ENCODE peak calls at places on chromosomes 3 and 15, in four cellular contexts. Q is H1, I is mesendoderm, W is IMR-90. M is an unnamed sample.

GRCh38 chr3:171807806-171808205 is 2.5 kb downstream of the PLD1 start:
- DNase-seq in W (no peak), I (no peak), Q (no peak), M (no peak)

GRCh38 chr3:149371001-149371722 is 6.3 kb downstream of the TM4SF1 start:
- DNase-seq in I (no peak), W (peak), Q (no peak), M (no peak)

GRCh38 chr3:174308761-174309160 is 550.4 kb upstream of the NAALADL2 start:
- DNase-seq in Q (no peak), W (no peak), I (no peak), M (no peak)

GRCh38 chr15:40937762-40938529 is 8.8 kb downstream of the DLL4 start:
- DNase-seq in W (no peak), I (no peak), Q (no peak), M (peak)

GRCh38 chr3:127411083-127411727 is 123.4 kb upstream of the PRR20G start:
- DNase-seq in Q (peak), W (no peak), I (peak), M (peak)

GRCh38 chr3:131669590-131669989 is 166.8 kb upstream of the MRPL3 start:
- DNase-seq in I (no peak), W (no peak), Q (no peak), M (no peak)

GRCh38 chr3:128319107-128319506 is 147.6 kb downstream of the DNAJB8 start:
- DNase-seq in W (no peak), I (no peak), Q (no peak), M (no peak)

GRCh38 chr15:51110171-51110570 is 15.5 kb upstream of the TNFAIP8L3 start:
- DNase-seq in W (no peak), I (no peak), Q (no peak), M (no peak)

GRCh38 chr3:138036572-138036971 is 26.6 kb downstream of the CLDN18 start:
- DNase-seq in I (no peak), W (no peak), Q (no peak), M (no peak)

GRCh38 chr3:49723301-49723630 is 485 bp downstream of the GMPPB start:
- DNase-seq in W (peak), Q (no peak), I (peak), M (peak)

GRCh38 chr3:77038468-77038927 is 1.4 kb upstream of the ROBO2 start:
- DNase-seq in I (peak), W (peak), Q (peak), M (peak)

GRCh38 chr15:67444100-67444499 is 76.8 kb upstream of the C15orf61 start:
- DNase-seq in W (no peak), Q (no peak), I (no peak), M (no peak)

GRCh38 chr3:86073799-86074198 is 917.1 kb downstream of the VGLL3 start:
- DNase-seq in Q (no peak), W (no peak), I (no peak), M (no peak)

GRCh38 chr15:56369234-56369633 is 4.0 kb downstream of the TEX9 start:
- DNase-seq in W (no peak), I (no peak), Q (no peak), M (no peak)

GRCh38 chr3:63351159-63352007 is 73.3 kb downstream of the SYNPR start:
- DNase-seq in I (peak), W (peak), Q (no peak), M (no peak)

GRCh38 chr3:127002195-127003174 is 19.6 kb downstream of the PLXNA1 start:
- DNase-seq in W (peak), I (peak), Q (peak), M (peak)

GRCh38 chr3:195522254-195523023 is 20.7 kb downstream of the PPP1R2 start:
- DNase-seq in W (peak), Q (no peak), I (no peak), M (no peak)

GRCh38 chr3:59809016-59809415 is 759.2 kb upstream of the CFAP20DC start:
- DNase-seq in W (peak), Q (no peak), I (peak), M (no peak)

GRCh38 chr3:196609815-196610515 is 29.5 kb upstream of the NRROS start:
- DNase-seq in I (no peak), Q (no peak), W (no peak), M (no peak)

GRCh38 chr3:160478338-160478737 is 28.8 kb upstream of the TRIM59 start:
- DNase-seq in W (peak), Q (no peak), I (no peak), M (no peak)

GRCh38 chr15:32956006-32956405 is 238.2 kb downstream of the GREM1 start:
- DNase-seq in I (peak), Q (no peak), W (peak), M (peak)

GRCh38 chr3:46098319-46098761 is 71.1 kb upstream of the XCR1 start:
- DNase-seq in W (peak), Q (no peak), I (no peak), M (no peak)

GRCh38 chr3:113441051-113441770 is at the start of gene CFAP44:
- DNase-seq in I (peak), W (peak), Q (peak), M (peak)

GRCh38 chr15:59892995-59893394 is 111.1 kb upstream of the FOXB1 start:
- DNase-seq in W (peak), Q (no peak), I (peak), M (peak)

GRCh38 chr15:56460046-56460445 is 4.9 kb downstream of the MNS1 start:
- DNase-seq in Q (no peak), W (peak), I (peak), M (no peak)

GRCh38 chr3:71104090-71104489 is 479.4 kb downstream of the FOXP1 start:
- DNase-seq in Q (no peak), W (peak), I (no peak), M (no peak)

GRCh38 chr15:76973362-76973743 is 21.6 kb upstream of the PSTPIP1 start:
- DNase-seq in I (peak), Q (peak), W (peak), M (peak)

GRCh38 chr3:148882288-148882687 is 17.2 kb downstream of the CPA3 start:
- DNase-seq in I (no peak), Q (no peak), W (peak), M (no peak)

GRCh38 chr3:64016941-64017620 is 6.2 kb downstream of the PSMD6 start:
- DNase-seq in I (no peak), Q (no peak), W (no peak), M (no peak)

GRCh38 chr15:65382146-65382491 is 4.3 kb upstream of the IGDCC3 start:
- DNase-seq in Q (no peak), I (no peak), W (no peak), M (no peak)

GRCh38 chr15:77727635-77728311 is 95.1 kb upstream of the LINGO1 start:
- DNase-seq in W (no peak), I (no peak), Q (no peak), M (no peak)

GRCh38 chr15:54387808-54388207 is 409.6 kb downstream of the UNC13C start:
- DNase-seq in I (no peak), W (no peak), Q (no peak), M (no peak)

DNA sequence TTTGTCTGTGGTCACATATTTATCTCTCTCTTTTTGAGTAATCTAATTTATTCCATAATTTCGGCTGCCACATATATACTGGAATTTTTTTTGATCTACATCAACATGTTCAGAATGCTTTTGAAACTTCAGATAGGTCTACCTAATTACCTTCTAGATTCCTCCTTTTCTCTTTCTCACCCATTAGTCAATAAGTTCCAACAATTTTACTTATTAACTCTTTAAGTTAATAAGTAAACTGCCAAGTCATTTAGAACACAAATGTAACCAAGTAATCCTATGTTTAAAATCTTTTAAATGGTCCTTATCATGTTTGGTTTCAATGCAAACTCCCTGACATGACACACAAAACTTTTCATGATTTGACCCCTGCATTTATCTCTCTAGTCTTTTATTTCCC is 410.5 kb downstream of the UNC13C start:
- DNase-seq in Q (no peak), W (no peak), I (no peak), M (no peak)
- H2BK5ac ChIP-seq in Q (no peak), W (no peak), I (no peak), M (no peak)

DNA sequence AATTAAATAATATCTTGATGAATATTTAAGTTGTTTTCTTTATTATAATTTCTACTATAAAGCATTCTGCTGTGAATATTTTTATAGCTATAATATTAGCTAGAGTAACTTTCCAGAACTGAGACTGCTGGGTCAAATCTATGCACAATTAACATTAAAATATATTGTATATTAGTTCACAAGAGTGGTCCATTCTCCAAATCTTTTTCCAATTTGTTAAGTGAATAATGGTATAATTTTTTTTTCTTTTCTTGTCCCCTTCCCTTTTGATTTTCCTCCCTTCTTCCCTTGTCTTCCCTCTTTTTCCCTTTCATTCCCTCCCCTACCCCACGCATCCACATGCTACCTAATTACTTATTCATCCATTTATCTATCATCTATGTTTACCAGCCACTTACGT is 977.5 kb downstream of the TUSC7 start:
- DNase-seq in I (no peak), W (no peak), Q (no peak), M (no peak)
- H4K5ac ChIP-seq in I (no peak), W (no peak), Q (no peak), M (no peak)

DNA sequence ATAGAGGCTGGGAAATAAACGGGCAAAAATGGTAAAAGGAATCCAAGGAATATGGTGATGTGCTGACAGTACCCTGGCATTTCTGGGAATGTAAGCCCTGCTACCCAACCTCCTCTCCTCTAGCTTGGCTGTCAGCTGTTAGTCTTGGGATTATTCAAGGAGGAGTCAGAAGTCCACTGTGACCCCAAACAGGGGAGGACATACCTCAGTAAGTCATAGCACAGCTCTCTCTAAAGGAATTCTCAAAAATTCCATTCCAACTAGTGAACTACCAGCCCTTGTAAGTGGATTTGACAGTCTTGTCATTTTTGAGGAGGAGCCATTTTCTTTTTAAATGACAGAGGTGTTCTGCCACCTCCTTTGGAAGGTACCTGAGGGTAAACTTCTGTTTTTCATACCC is 207.5 kb downstream of the PDCD6IP start:
- DNase-seq in I (peak), W (peak), Q (no peak), M (no peak)
- H2BK120ac ChIP-seq in I (no peak), W (peak), Q (no peak), M (no peak)

GRCh38 chr3:52534281-52535183 is 875 bp upstream of the NT5DC2 start:
- DNase-seq in I (peak), Q (no peak), W (peak), M (peak)
- H2BK5ac ChIP-seq in I (no peak), Q (no peak), W (peak), M (no peak)

DNA sequence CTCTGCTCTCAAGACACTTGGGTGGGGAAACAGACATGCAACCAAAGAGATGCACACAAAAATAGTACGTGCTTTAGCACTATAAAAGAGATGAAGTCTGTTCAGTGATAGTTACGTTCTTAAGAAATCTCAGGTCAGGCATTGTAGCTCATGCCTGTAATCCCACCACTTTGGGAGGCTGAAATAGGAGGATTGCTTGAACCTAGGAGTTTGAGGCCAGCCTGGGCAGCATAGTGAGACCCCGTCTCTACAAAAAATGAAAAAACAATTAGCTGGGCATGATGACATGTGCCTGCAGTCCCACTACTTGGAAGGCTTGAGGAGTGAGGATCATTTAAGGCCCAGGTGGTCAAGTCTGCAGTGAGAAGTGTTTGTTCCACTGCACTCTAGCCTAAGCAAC is 35.4 kb upstream of the GP5 start:
- DNase-seq in W (no peak), Q (no peak), I (no peak), M (no peak)
- H4K5ac ChIP-seq in W (no peak), Q (no peak), I (no peak), M (no peak)

GRCh38 chr15:75425966-75426500 is 25.5 kb downstream of the SIN3A start:
- DNase-seq in W (no peak), Q (no peak), I (peak), M (no peak)

GRCh38 chr15:75428152-75428551 is 23.3 kb downstream of the SIN3A start:
- DNase-seq in I (no peak), Q (no peak), W (no peak), M (no peak)

GRCh38 chr15:75431682-75432081 is 19.8 kb downstream of the SIN3A start:
- DNase-seq in W (no peak), Q (no peak), I (no peak), M (no peak)

GRCh38 chr15:75431250-75431649 is 20.2 kb downstream of the SIN3A start:
- DNase-seq in Q (no peak), I (no peak), W (peak), M (no peak)

DNA sequence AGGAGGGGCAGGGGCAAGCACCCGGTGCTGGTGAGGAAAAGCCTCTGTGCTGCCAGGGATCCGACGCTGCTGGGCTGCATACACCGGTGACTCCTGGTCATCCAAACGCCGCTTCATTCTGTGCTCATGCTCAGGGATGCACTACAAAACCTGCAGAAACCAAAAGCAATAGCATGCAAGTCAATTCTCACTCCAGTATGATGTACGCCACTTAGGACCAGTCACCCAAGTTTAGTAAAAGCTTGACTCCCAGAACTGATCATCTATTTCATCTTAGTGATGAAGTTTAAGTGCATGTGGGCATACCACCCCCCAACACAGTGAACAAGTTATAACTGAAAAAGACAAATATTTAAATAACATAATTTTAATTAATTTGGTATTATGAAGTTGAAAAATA is 21.2 kb downstream of the SIN3A start:
- DNase-seq in W (no peak), I (no peak), Q (no peak), M (no peak)
- H2BK120ac ChIP-seq in W (no peak), I (no peak), Q (no peak), M (no peak)

DNA sequence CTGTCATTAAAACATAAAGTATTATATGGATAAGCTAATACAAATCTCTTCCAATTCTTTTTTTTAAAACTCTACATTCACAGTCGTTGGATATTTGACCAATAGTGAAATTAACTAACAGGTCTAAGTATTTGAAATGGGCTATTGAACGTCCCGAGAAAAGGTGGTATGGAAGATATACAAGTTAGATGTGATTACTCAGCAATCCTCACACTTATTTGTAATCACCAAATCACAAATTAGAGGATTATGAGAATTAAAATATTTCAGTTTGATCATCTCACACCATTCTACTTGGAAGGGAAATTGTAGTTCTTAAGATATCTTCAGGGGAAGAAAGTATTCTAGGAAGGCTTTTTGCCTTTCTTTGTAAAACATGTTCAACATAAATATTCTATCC is 60.5 kb downstream of the GAP43 start:
- DNase-seq in I (no peak), W (no peak), Q (no peak), M (no peak)
- H2BK5ac ChIP-seq in I (no peak), W (no peak), Q (no peak), M (no peak)